ENCODE peak calls at places on chromosomes 1 and 21, in eight cellular contexts. F, T, H, C, U, B, S and Z are unnamed samples.

GRCh38 chr1:155261401-155261887 is 716 bp downstream of the SCAMP3 start:
- DNase-seq in F (no peak), T (no peak), H (no peak), C (peak; percentile 37), U (no peak), B (no peak), S (no peak), Z (no peak)

GRCh38 chr1:226474443-226475111 is 66.7 kb upstream of the PARP1 start:
- DNase-seq in F (no peak), T (no peak), H (no peak), C (no peak), U (no peak), B (no peak), S (no peak), Z (no peak)

GRCh38 chr1:184545601-184546000 is 158.8 kb downstream of the C1orf21 start:
- DNase-seq in F (peak; percentile 22), T (no peak), H (peak; percentile 72), C (no peak), U (no peak), B (no peak), S (no peak), Z (no peak)

GRCh38 chr1:174982971-174983689 is 16.6 kb upstream of the CACYBP start:
- DNase-seq in F (no peak), T (no peak), H (no peak), C (peak; percentile 62), U (no peak), B (peak; percentile 46), S (no peak), Z (peak; percentile 10)

GRCh38 chr21:35128526-35128925 is 79.4 kb upstream of the RUNX1 start:
- DNase-seq in F (no peak), T (no peak), H (no peak), C (no peak), U (no peak), B (no peak), S (no peak), Z (no peak)

GRCh38 chr1:228044961-228045360 is 37.5 kb upstream of the ARF1 start:
- DNase-seq in F (no peak), T (no peak), H (peak; percentile 55), C (no peak), U (no peak), B (no peak), S (no peak), Z (no peak)

GRCh38 chr1:35298464-35298863 is 30.0 kb downstream of the ZMYM4 start:
- DNase-seq in F (peak; percentile 20), T (no peak), H (peak; percentile 62), C (peak; percentile 22), U (no peak), B (peak; percentile 43), S (peak; percentile 15), Z (peak; percentile 8)

GRCh38 chr1:223628233-223628632 is 37.3 kb downstream of the CAPN8 start:
- DNase-seq in F (peak; percentile 6), T (peak; percentile 59), H (peak; percentile 74), C (peak; percentile 28), U (no peak), B (peak; percentile 66), S (no peak), Z (peak; percentile 61)

GRCh38 chr1:223712856-223713494 is 636 bp downstream of the CAPN2 start:
- DNase-seq in F (no peak), T (no peak), H (peak; percentile 38), C (peak; percentile 40), U (peak; percentile 17), B (peak; percentile 24), S (no peak), Z (no peak)

GRCh38 chr21:38299651-38300050 is 42.9 kb downstream of the KCNJ15 start:
- DNase-seq in F (no peak), T (no peak), H (no peak), C (no peak), U (no peak), B (no peak), S (no peak), Z (no peak)

GRCh38 chr1:95086949-95087533 is 14.3 kb upstream of the ALG14 start:
- DNase-seq in F (peak; percentile 63), T (no peak), H (peak; percentile 84), C (peak; percentile 39), U (no peak), B (peak; percentile 5), S (no peak), Z (peak; percentile 88)

GRCh38 chr1:67733741-67734690 is 49.0 kb downstream of the GADD45A start:
- DNase-seq in F (no peak), T (no peak), H (no peak), C (no peak), U (no peak), B (peak; percentile 24), S (no peak), Z (no peak)

GRCh38 chr1:61825398-61825797 is 83.1 kb downstream of the PATJ start:
- DNase-seq in F (no peak), T (no peak), H (no peak), C (no peak), U (no peak), B (no peak), S (no peak), Z (no peak)

GRCh38 chr1:65795311-65795710 is 2.6 kb downstream of the PDE4B start:
- DNase-seq in F (peak; percentile 58), T (no peak), H (peak; percentile 26), C (no peak), U (no peak), B (no peak), S (no peak), Z (no peak)

GRCh38 chr1:173190101-173190895 is 16.8 kb downstream of the TNFSF4 start:
- DNase-seq in F (peak; percentile 46), T (peak; percentile 15), H (peak; percentile 50), C (peak; percentile 87), U (no peak), B (no peak), S (peak; percentile 27), Z (peak; percentile 73)

GRCh38 chr1:90359994-90360393 is 357.1 kb downstream of the BARHL2 start:
- DNase-seq in F (no peak), T (no peak), H (no peak), C (no peak), U (no peak), B (no peak), S (no peak), Z (no peak)

GRCh38 chr21:42305707-42306147 is 9.5 kb downstream of the TFF3 start:
- DNase-seq in F (no peak), T (no peak), H (no peak), C (no peak), U (no peak), B (no peak), S (no peak), Z (no peak)

GRCh38 chr21:43703068-43703880 is 15.7 kb upstream of the PDXK start:
- DNase-seq in F (peak; percentile 64), T (no peak), H (peak; percentile 49), C (no peak), U (peak; percentile 14), B (no peak), S (peak; percentile 47), Z (no peak)

GRCh38 chr21:29419422-29419821 is 120.7 kb downstream of the BACH1 start:
- DNase-seq in F (no peak), T (no peak), H (no peak), C (no peak), U (no peak), B (no peak), S (no peak), Z (no peak)